ENCODE peak calls at places on chromosomes 2 and 18, in nine cellular contexts. N, G, E, W, T, M, J, R and I are unnamed samples.

GRCh38 chr2:62340981-62341624 is 145.2 kb downstream of the B3GNT2 start:
- DNase-seq in G (peak), R (no peak), N (no peak), W (no peak), E (no peak), T (no peak), M (peak), J (no peak), I (no peak)

GRCh38 chr2:51304341-51304740 is 272.4 kb upstream of the NRXN1 start:
- DNase-seq in G (no peak), J (no peak), M (no peak), R (no peak), N (no peak), T (no peak), W (no peak), E (no peak), I (no peak)

GRCh38 chr18:12452801-12453200 is 45.1 kb downstream of the PRELID3A start:
- DNase-seq in R (no peak), E (no peak), W (no peak), T (no peak), G (no peak), N (no peak), M (no peak), J (no peak), I (no peak)

GRCh38 chr2:30862054-30862651 is 54.9 kb upstream of the CAPN13 start:
- DNase-seq in W (no peak), E (peak), R (peak), J (peak), N (peak), T (peak), M (no peak), G (peak), I (peak)

GRCh38 chr18:30903566-30903965 is 139.0 kb downstream of the DSC3 start:
- DNase-seq in R (no peak), J (peak), W (no peak), N (no peak), E (peak), T (no peak), M (no peak), G (no peak), I (peak)

GRCh38 chr2:86011449-86011941 is 94.2 kb downstream of the POLR1A start:
- DNase-seq in E (no peak), W (no peak), N (peak), T (no peak), M (no peak), R (no peak), G (no peak), J (no peak), I (no peak)

GRCh38 chr2:12457831-12458230 is 258.9 kb upstream of the TRIB2 start:
- DNase-seq in M (no peak), T (no peak), W (no peak), N (no peak), J (no peak), R (no peak), G (no peak), E (no peak), I (no peak)

GRCh38 chr2:26976242-26976641 is 5.8 kb downstream of the MAPRE3 start:
- DNase-seq in T (no peak), J (no peak), W (no peak), N (no peak), E (no peak), G (no peak), M (no peak), R (no peak), I (no peak)

GRCh38 chr2:140947236-140947635 is 1183.6 kb downstream of the LRP1B start:
- DNase-seq in G (no peak), T (no peak), J (no peak), N (no peak), W (no peak), E (no peak), R (no peak), M (no peak), I (no peak)

GRCh38 chr2:149040451-149040850 is 2.0 kb downstream of the LYPD6B start:
- DNase-seq in G (no peak), R (peak), M (no peak), W (peak), N (no peak), E (peak), J (peak), T (peak), I (peak)

GRCh38 chr2:202035089-202035940 is 1.7 kb downstream of the FZD7 start:
- DNase-seq in W (no peak), R (peak), E (no peak), G (peak), T (no peak), M (peak), N (peak), J (peak), I (no peak)

GRCh38 chr2:149466635-149467034 is 120.9 kb downstream of the MMADHC start:
- DNase-seq in M (no peak), E (no peak), T (no peak), J (no peak), G (no peak), R (no peak), N (no peak), W (no peak), I (no peak)

GRCh38 chr2:189191766-189192165 is 12.2 kb upstream of the COL5A2 start:
- DNase-seq in J (peak), T (no peak), G (no peak), N (no peak), W (no peak), M (no peak), E (peak), R (no peak), I (no peak)

GRCh38 chr2:203869610-203870042 is 2.1 kb downstream of the CTLA4 start:
- DNase-seq in W (peak), J (no peak), N (no peak), M (no peak), R (peak), G (no peak), E (no peak), T (no peak), I (no peak)

GRCh38 chr18:3027301-3027700 is 14.4 kb upstream of the LPIN2 start:
- DNase-seq in G (no peak), R (no peak), N (peak), T (no peak), W (no peak), E (no peak), M (no peak), J (no peak), I (no peak)
- H3K27ac ChIP-seq in G (peak), R (no peak), N (no peak), T (no peak), W (no peak), E (no peak), M (no peak), J (no peak), I (no peak)

DNA sequence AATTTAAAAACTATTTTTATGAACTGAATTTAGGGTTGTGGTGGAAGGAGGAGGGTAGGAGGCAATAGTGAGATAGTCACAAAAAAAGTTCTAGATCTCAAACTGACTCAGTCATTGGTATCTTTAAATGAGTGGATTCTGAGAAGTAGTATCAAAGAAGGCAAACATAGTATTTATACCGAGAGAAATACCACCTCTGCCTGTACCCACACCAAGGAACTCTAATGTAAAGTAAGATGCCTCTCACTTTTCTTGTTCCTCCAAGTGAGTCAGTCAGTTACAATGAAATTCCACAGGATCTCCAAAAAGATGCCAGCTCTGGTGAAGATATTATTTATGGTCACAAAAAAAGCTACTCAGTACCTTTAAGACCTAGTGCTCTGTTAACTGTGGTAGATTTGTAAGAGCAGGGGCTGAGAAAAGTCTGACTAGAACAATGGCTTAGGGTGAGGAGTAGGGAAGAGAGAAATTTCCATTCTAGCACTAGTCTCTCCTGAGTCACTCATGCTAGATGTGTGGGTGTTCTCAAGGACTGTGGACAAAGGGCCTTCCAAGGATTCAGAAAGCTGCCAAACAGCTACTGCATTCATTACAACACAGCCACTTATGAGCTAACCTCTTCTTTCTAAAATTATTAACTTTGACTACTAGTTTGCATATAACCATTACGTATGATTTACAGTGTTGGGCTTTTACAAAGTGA is 36.3 kb downstream of the YWHAQ start:
- DNase-seq in W (no peak), N (no peak), G (no peak), T (no peak), M (no peak), E (peak), J (peak), R (no peak), I (peak)
- H3K27ac ChIP-seq in W (no peak), N (no peak), G (peak), T (no peak), M (peak), E (peak), J (peak), R (peak), I (peak)

DNA sequence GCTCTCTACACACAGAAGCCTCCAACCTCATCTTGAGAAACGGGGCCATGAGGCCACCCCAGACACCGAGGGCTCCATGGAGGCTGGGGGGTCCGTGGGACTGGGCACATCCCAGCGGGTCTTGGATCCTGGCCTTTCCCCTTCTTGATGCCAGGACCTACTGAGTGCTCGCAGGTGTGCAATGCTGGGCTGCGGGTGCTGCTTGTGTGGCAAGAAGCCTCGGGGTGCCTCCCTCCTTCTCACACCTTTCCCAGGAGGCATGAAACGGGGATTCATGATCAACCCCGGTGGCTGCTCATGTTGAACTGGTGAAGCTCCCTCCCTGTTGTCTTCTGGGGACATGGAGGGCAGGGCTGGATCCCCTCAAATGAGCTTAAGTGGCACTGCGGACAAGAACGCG is 2.0 kb upstream of the BUB1 start:
- DNase-seq in M (no peak), R (no peak), E (no peak), J (no peak), W (no peak), G (no peak), N (no peak), T (no peak), I (no peak)
- H3K27ac ChIP-seq in M (no peak), R (no peak), E (no peak), J (no peak), W (no peak), G (no peak), N (no peak), T (no peak), I (no peak)

DNA sequence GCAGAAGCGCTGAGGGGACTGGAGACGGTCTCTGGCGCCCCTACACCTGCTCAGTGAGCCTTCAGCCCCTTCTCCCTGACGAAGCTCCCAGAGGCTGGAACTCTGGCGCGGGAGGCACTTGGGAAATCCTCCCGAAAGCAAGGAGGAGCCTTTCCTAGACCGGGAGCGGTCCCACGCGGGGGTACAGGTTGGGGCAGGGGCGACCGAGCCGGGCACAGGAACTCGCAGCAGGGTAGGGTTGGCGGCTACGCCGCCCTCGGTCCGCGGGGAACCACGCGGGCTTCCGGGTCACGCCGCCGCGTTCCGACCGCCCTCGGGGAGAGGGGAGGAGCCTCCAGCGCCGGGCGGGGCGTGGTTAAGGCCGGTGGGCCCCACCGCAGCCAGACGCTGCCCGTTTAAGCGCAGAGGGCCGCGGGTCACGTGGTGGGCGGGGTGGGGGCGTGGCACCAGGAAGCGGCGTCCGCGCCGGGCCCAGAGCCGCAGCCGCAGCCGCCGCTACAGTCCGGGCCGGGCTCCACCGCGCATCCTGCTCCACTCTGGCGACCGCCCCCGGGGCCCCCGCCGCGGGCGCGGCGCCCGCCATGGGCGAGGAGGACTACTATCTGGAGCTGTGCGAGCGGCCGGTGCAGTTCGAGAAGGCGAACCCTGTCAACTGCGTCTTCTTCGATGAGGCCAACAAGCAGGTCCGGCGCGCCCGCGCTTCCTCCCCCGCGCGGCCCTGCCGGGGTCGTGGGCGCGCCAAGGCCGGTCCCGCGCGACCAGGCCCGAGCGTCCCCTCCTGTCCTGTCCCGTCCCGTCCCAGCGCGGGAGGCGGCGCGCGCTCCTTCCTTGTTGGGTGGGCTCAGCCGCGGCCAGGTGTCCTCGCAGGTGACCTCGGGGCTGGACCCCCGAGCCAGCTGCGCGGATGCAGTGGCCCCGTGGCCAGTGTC is at the start of gene RMC1:
- DNase-seq in T (peak), N (peak), W (peak), E (peak), R (peak), J (peak), G (peak), M (peak), I (peak)
- H3K27ac ChIP-seq in T (peak), N (peak), W (peak), E (peak), R (peak), J (peak), G (peak), M (peak), I (peak)